ENCODE peak calls at places on chromosome 18, in six cellular contexts. J is GM12878, Z is HepG2, B is HCT116, L is K562, D is upper lobe of left lung. O is an unnamed sample.

GRCh38 chr18:9750606-9751304 is 42.7 kb downstream of the RAB31 start:
- ATAC-seq in J (no peak), Z (no peak), B (no peak), L (no peak), D (peak; percentile 17), O (no peak)

GRCh38 chr18:13455960-13456471 is 237.5 kb downstream of the LDLRAD4 start:
- ATAC-seq in J (peak; percentile 46), Z (no peak), B (no peak), L (no peak), D (no peak), O (no peak)

GRCh38 chr18:45173799-45174519 is 441.3 kb upstream of the SLC14A2 start:
- ATAC-seq in J (peak; percentile 82), Z (no peak), B (no peak), L (no peak), D (no peak), O (no peak)

GRCh38 chr18:45111507-45111858 is 430.8 kb downstream of the SETBP1 start:
- ATAC-seq in J (no peak), Z (no peak), B (no peak), L (no peak), D (no peak), O (no peak)

GRCh38 chr18:52869349-52869923 is 529.4 kb downstream of the DCC start:
- ATAC-seq in J (no peak), Z (no peak), B (no peak), L (no peak), D (peak; percentile 29), O (peak; percentile 19)

GRCh38 chr18:44697315-44697714 is 16.6 kb downstream of the SETBP1 start:
- ATAC-seq in J (no peak), Z (no peak), B (no peak), L (no peak), D (no peak), O (no peak)

GRCh38 chr18:8208716-8209115 is 400.5 kb upstream of the RAB12 start:
- ATAC-seq in J (no peak), Z (no peak), B (no peak), L (peak; percentile 44), D (no peak), O (no peak)

GRCh38 chr18:7733642-7734041 is 166.5 kb downstream of the PTPRM start:
- ATAC-seq in J (no peak), Z (no peak), B (no peak), L (no peak), D (no peak), O (no peak)

GRCh38 chr18:45069542-45069941 is 388.9 kb downstream of the SETBP1 start:
- ATAC-seq in J (no peak), Z (no peak), B (no peak), L (no peak), D (no peak), O (no peak)

DNA sequence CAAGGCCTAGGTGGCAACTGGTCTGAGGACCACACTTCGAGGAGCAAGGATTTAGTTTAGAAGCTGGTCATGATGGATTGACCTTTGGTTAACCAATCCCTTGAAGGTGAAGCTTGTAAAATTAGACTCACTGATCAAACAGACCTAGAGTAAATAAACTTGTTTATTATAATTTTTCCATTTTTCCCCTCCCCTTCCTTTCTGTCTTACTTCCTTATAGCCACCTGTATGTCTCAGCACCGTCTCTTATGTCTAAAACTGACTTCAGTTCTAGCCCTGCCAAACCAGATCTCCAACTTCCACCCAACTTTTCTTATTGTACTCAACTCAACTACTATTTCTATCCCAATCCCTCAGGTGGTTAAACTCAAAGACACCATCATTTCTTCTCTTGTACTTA is 92.8 kb upstream of the THOC1 start:
- ATAC-seq in J (no peak), Z (no peak), B (no peak), L (no peak), D (no peak), O (no peak)
- TF ChIP-seq CTCF in J (no peak), Z (no peak), B (no peak), L (no peak), D (no peak), O (no peak)

DNA sequence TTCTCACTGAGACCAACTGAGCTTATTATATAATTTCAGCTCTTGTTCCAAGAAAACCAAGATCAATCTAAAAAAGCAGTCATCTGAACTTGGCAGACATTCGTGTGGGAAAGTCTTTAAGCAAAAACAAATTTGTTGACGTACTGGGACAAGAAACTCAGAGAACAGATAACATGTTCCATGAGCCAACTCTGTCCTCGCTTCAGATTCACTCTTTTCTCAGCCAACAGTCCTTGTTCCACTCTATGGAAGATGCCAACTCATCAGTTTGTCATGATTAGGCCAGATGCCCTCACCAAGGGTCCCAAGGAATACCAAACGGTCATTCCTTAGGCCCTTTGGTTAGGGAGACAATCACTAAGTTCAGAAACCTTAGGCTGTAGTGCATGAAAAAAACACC is 224.3 kb upstream of the CTAGE1 start:
- ATAC-seq in J (no peak), Z (no peak), B (no peak), L (no peak), D (no peak), O (no peak)
- TF ChIP-seq POLR2AphosphoS5 in J (no peak), Z (no peak), B (no peak), L (no peak), D (no peak), O (no peak)

GRCh38 chr18:35191252-35192025 is 49.4 kb upstream of the ZNF397 start:
- ATAC-seq in J (no peak), Z (no peak), B (no peak), L (no peak), D (no peak), O (no peak)
- TF ChIP-seq POLR2A in J (no peak), Z (no peak), B (no peak), L (no peak), D (no peak), O (no peak)

GRCh38 chr18:77648415-77648814 is 398.8 kb downstream of the GALR1 start:
- ATAC-seq in J (no peak), Z (no peak), B (no peak), L (no peak), D (no peak), O (no peak)

GRCh38 chr18:77653792-77654191 is 404.1 kb downstream of the GALR1 start:
- ATAC-seq in J (no peak), Z (no peak), B (no peak), L (no peak), D (no peak), O (no peak)

GRCh38 chr18:77651441-77651840 is 401.8 kb downstream of the GALR1 start:
- ATAC-seq in J (no peak), Z (no peak), B (no peak), L (no peak), D (no peak), O (no peak)

GRCh38 chr18:77654302-77654701 is 404.7 kb downstream of the GALR1 start:
- ATAC-seq in J (no peak), Z (no peak), B (no peak), L (no peak), D (no peak), O (no peak)

GRCh38 chr18:77650799-77651385 is 401.2 kb downstream of the GALR1 start:
- ATAC-seq in J (peak; percentile 77), Z (peak; percentile 96), B (no peak), L (peak; percentile 92), D (peak; percentile 94), O (peak; percentile 88)
- TF ChIP-seq CTCF in J (peak; percentile 82), Z (peak; percentile 90), B (peak; percentile 46), L (peak; percentile 67), D (peak; percentile 93), O (peak; percentile 60)

DNA sequence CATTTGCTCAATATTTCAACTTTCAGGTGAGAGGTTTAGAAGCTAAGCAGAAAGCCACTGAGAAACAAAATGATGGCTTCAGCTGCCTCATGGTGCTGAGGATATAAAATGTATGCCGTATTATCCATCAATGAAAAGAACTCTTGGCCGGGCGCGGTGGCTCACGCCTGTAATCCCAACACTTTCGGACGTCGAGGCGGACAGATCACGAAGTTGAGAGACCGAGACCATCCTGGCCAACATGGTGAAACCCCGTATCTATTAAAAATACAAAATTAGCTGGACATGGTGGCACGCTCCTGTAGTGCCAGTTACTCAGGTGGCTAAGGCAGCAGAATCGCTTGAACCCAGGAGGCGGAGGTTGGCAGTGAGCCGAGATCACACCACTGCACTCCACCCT is 6.0 kb upstream of the SYT4 start:
- ATAC-seq in J (no peak), Z (no peak), B (no peak), L (no peak), D (no peak), O (no peak)
- TF ChIP-seq POLR2AphosphoS5 in J (no peak), Z (no peak), B (no peak), L (no peak), D (no peak), O (no peak)

GRCh38 chr18:70207181-70207580 is 1.7 kb upstream of the RTTN start:
- ATAC-seq in J (no peak), Z (no peak), B (no peak), L (no peak), D (no peak), O (no peak)

GRCh38 chr18:70200286-70200685 is 5.2 kb downstream of the RTTN start:
- ATAC-seq in J (no peak), Z (no peak), B (no peak), L (no peak), D (no peak), O (no peak)

GRCh38 chr18:70205421-70206397 is at the start of gene RTTN:
- ATAC-seq in J (peak; percentile 98), Z (peak; percentile 99), B (peak; percentile 97), L (peak; percentile 99), D (peak; percentile 100), O (peak; percentile 99)
- TF ChIP-seq POLR2A in J (peak; percentile 83), Z (peak; percentile 48), B (no peak), L (peak; percentile 75), D (no peak), O (no peak)

GRCh38 chr18:29840101-29840500 is 1202.4 kb downstream of the DSC3 start:
- ATAC-seq in J (no peak), Z (no peak), B (peak; percentile 67), L (no peak), D (no peak), O (no peak)
- TF ChIP-seq CTCF in J (no peak), Z (no peak), B (no peak), L (no peak), D (no peak), O (no peak)

O was measured in gastroesophageal sphincter.